ENCODE peak calls at places on chromosomes 11 and 22, in seven cellular contexts. One of them, this sample, is unnamed. For H3K4me1, the result is how much of the 10 kb centered on the place peaks cover.

GRCh38 chr11:73151371-73151870 is 9.3 kb upstream of the FCHSD2 start:
- DNase-seq in testis: no peak
- DNase-seq in CD4-positive, CD25-positive, alpha-beta regulatory T cell: no peak
- DNase-seq in MM.1S: no peak
- DNase-seq in fibroblast of lung: no peak
- DNase-seq in breast epithelium: no peak
- DNase-seq in uterus: no peak
- DNase-seq in this sample: no peak

GRCh38 chr11:119671561-119672015 is 57.4 kb downstream of the NECTIN1 start:
- DNase-seq in CD4-positive, CD25-positive, alpha-beta regulatory T cell: no peak
- DNase-seq in testis: no peak
- DNase-seq in fibroblast of lung: peak
- DNase-seq in uterus: no peak
- DNase-seq in breast epithelium: no peak
- DNase-seq in MM.1S: no peak
- DNase-seq in this sample: no peak

GRCh38 chr11:118370774-118371173 is 11.4 kb downstream of the UBE4A start:
- DNase-seq in MM.1S: no peak
- DNase-seq in CD4-positive, CD25-positive, alpha-beta regulatory T cell: no peak
- DNase-seq in testis: no peak
- DNase-seq in uterus: no peak
- DNase-seq in breast epithelium: no peak
- DNase-seq in fibroblast of lung: no peak
- DNase-seq in this sample: no peak

GRCh38 chr11:114625294-114625693 is 29.7 kb upstream of the NXPE4 start:
- DNase-seq in fibroblast of lung: no peak
- DNase-seq in uterus: no peak
- DNase-seq in MM.1S: no peak
- DNase-seq in breast epithelium: no peak
- DNase-seq in CD4-positive, CD25-positive, alpha-beta regulatory T cell: no peak
- DNase-seq in testis: no peak
- DNase-seq in this sample: no peak

GRCh38 chr11:79940976-79941735 is 500.3 kb upstream of the TENM4 start:
- DNase-seq in MM.1S: no peak
- DNase-seq in fibroblast of lung: peak
- DNase-seq in testis: no peak
- DNase-seq in CD4-positive, CD25-positive, alpha-beta regulatory T cell: no peak
- DNase-seq in breast epithelium: no peak
- DNase-seq in uterus: no peak
- DNase-seq in this sample: no peak

GRCh38 chr11:19561011-19561410 is 151.6 kb upstream of the NAV2 start:
- DNase-seq in CD4-positive, CD25-positive, alpha-beta regulatory T cell: no peak
- DNase-seq in fibroblast of lung: peak
- DNase-seq in breast epithelium: no peak
- DNase-seq in uterus: no peak
- DNase-seq in testis: no peak
- DNase-seq in MM.1S: no peak
- DNase-seq in this sample: no peak

GRCh38 chr22:38012604-38013072 is 28.3 kb upstream of the SOX10 start:
- DNase-seq in breast epithelium: no peak
- DNase-seq in CD4-positive, CD25-positive, alpha-beta regulatory T cell: no peak
- DNase-seq in testis: no peak
- DNase-seq in fibroblast of lung: peak
- DNase-seq in uterus: no peak
- DNase-seq in MM.1S: no peak
- DNase-seq in this sample: no peak

GRCh38 chr11:70526116-70527045 is 128.1 kb downstream of the CTTN start:
- DNase-seq in uterus: no peak
- DNase-seq in testis: no peak
- DNase-seq in fibroblast of lung: no peak
- DNase-seq in breast epithelium: no peak
- DNase-seq in CD4-positive, CD25-positive, alpha-beta regulatory T cell: no peak
- DNase-seq in MM.1S: no peak
- DNase-seq in this sample: no peak

GRCh38 chr11:118325283-118325682 is 17.2 kb downstream of the CD3D start:
- DNase-seq in MM.1S: no peak
- DNase-seq in CD4-positive, CD25-positive, alpha-beta regulatory T cell: no peak
- DNase-seq in breast epithelium: no peak
- DNase-seq in testis: no peak
- DNase-seq in fibroblast of lung: no peak
- DNase-seq in uterus: no peak
- DNase-seq in this sample: no peak

GRCh38 chr22:37161442-37161841 is 11.7 kb upstream of the IL2RB start:
- DNase-seq in breast epithelium: no peak
- DNase-seq in fibroblast of lung: no peak
- DNase-seq in testis: peak
- DNase-seq in CD4-positive, CD25-positive, alpha-beta regulatory T cell: no peak
- DNase-seq in MM.1S: peak
- DNase-seq in uterus: no peak
- DNase-seq in this sample: no peak

GRCh38 chr11:41498726-41499125 is 39.3 kb upstream of the LRRC4C start:
- DNase-seq in testis: no peak
- DNase-seq in MM.1S: no peak
- DNase-seq in CD4-positive, CD25-positive, alpha-beta regulatory T cell: no peak
- DNase-seq in fibroblast of lung: peak
- DNase-seq in breast epithelium: no peak
- DNase-seq in uterus: no peak
- DNase-seq in this sample: no peak

GRCh38 chr11:88042238-88043032 is 132.8 kb downstream of the RAB38 start:
- DNase-seq in MM.1S: no peak
- DNase-seq in testis: no peak
- DNase-seq in fibroblast of lung: no peak
- DNase-seq in breast epithelium: no peak
- DNase-seq in CD4-positive, CD25-positive, alpha-beta regulatory T cell: no peak
- DNase-seq in uterus: no peak
- DNase-seq in this sample: no peak

GRCh38 chr11:65338680-65339079 is 5.0 kb downstream of the DPF2 start:
- DNase-seq in uterus: no peak
- DNase-seq in CD4-positive, CD25-positive, alpha-beta regulatory T cell: no peak
- DNase-seq in fibroblast of lung: no peak
- DNase-seq in breast epithelium: no peak
- DNase-seq in testis: no peak
- DNase-seq in MM.1S: no peak
- DNase-seq in this sample: no peak

GRCh38 chr11:66068923-66069714 is 953 bp upstream of the PACS1 start:
- DNase-seq in breast epithelium: peak
- DNase-seq in CD4-positive, CD25-positive, alpha-beta regulatory T cell: no peak
- DNase-seq in MM.1S: peak
- DNase-seq in testis: peak
- DNase-seq in uterus: no peak
- DNase-seq in fibroblast of lung: peak
- DNase-seq in this sample: peak

GRCh38 chr11:34002420-34002819 is 49.1 kb upstream of the CAPRIN1 start:
- DNase-seq in breast epithelium: peak
- DNase-seq in MM.1S: no peak
- DNase-seq in fibroblast of lung: no peak
- DNase-seq in testis: no peak
- DNase-seq in uterus: no peak
- DNase-seq in CD4-positive, CD25-positive, alpha-beta regulatory T cell: no peak
- DNase-seq in this sample: no peak

GRCh38 chr11:62595124-62595523 is 3.8 kb upstream of the TUT1 start:
- DNase-seq in breast epithelium: no peak
- DNase-seq in testis: no peak
- DNase-seq in CD4-positive, CD25-positive, alpha-beta regulatory T cell: no peak
- DNase-seq in MM.1S: no peak
- DNase-seq in fibroblast of lung: no peak
- DNase-seq in uterus: no peak
- DNase-seq in this sample: no peak

GRCh38 chr11:62273789-62274275 is 3.9 kb downstream of the SCGB2A2 start:
- DNase-seq in fibroblast of lung: no peak
- DNase-seq in CD4-positive, CD25-positive, alpha-beta regulatory T cell: no peak
- DNase-seq in MM.1S: no peak
- DNase-seq in testis: no peak
- DNase-seq in breast epithelium: no peak
- DNase-seq in uterus: no peak
- DNase-seq in this sample: no peak

GRCh38 chr11:31060880-31061279 is 308.7 kb downstream of the DCDC1 start:
- DNase-seq in breast epithelium: no peak
- DNase-seq in CD4-positive, CD25-positive, alpha-beta regulatory T cell: no peak
- DNase-seq in MM.1S: no peak
- DNase-seq in fibroblast of lung: peak
- DNase-seq in testis: no peak
- DNase-seq in uterus: no peak
- DNase-seq in this sample: peak

GRCh38 chr11:122685041-122685440 is 29.5 kb downstream of the UBASH3B start:
- DNase-seq in testis: no peak
- DNase-seq in MM.1S: no peak
- DNase-seq in uterus: no peak
- DNase-seq in breast epithelium: no peak
- DNase-seq in fibroblast of lung: no peak
- DNase-seq in CD4-positive, CD25-positive, alpha-beta regulatory T cell: no peak
- DNase-seq in this sample: no peak

GRCh38 chr11:134488913-134489312 is 76.9 kb upstream of the B3GAT1 start:
- DNase-seq in breast epithelium: no peak
- DNase-seq in MM.1S: no peak
- DNase-seq in fibroblast of lung: no peak
- DNase-seq in testis: no peak
- DNase-seq in CD4-positive, CD25-positive, alpha-beta regulatory T cell: no peak
- DNase-seq in uterus: no peak
- DNase-seq in this sample: no peak

GRCh38 chr11:44987506-44987905 is 36.8 kb upstream of the TP53I11 start:
- DNase-seq in uterus: no peak
- DNase-seq in testis: no peak
- DNase-seq in breast epithelium: no peak
- DNase-seq in MM.1S: no peak
- DNase-seq in CD4-positive, CD25-positive, alpha-beta regulatory T cell: no peak
- DNase-seq in fibroblast of lung: no peak
- DNase-seq in this sample: no peak

GRCh38 chr11:12064136-12064953 is 46.0 kb upstream of the MICAL2 start:
- DNase-seq in uterus: no peak
- DNase-seq in testis: no peak
- DNase-seq in fibroblast of lung: no peak
- DNase-seq in MM.1S: no peak
- DNase-seq in breast epithelium: no peak
- DNase-seq in CD4-positive, CD25-positive, alpha-beta regulatory T cell: no peak
- DNase-seq in this sample: no peak

GRCh38 chr11:33919645-33920044 is 27.8 kb upstream of the LMO2 start:
- DNase-seq in MM.1S: no peak
- DNase-seq in uterus: no peak
- DNase-seq in testis: no peak
- DNase-seq in fibroblast of lung: no peak
- DNase-seq in breast epithelium: no peak
- DNase-seq in CD4-positive, CD25-positive, alpha-beta regulatory T cell: no peak
- DNase-seq in this sample: no peak

GRCh38 chr11:19738124-19738523 is 25.5 kb downstream of the NAV2 start:
- DNase-seq in testis: no peak
- DNase-seq in fibroblast of lung: no peak
- DNase-seq in breast epithelium: no peak
- DNase-seq in CD4-positive, CD25-positive, alpha-beta regulatory T cell: no peak
- DNase-seq in uterus: no peak
- DNase-seq in MM.1S: no peak
- DNase-seq in this sample: no peak

GRCh38 chr22:48823941-48824340 is 1003.7 kb downstream of the BRD1 start:
- DNase-seq in uterus: no peak
- DNase-seq in MM.1S: no peak
- DNase-seq in breast epithelium: no peak
- DNase-seq in CD4-positive, CD25-positive, alpha-beta regulatory T cell: no peak
- DNase-seq in testis: no peak
- DNase-seq in fibroblast of lung: no peak
- DNase-seq in this sample: no peak

GRCh38 chr11:119093951-119094815 is 7.5 kb downstream of the DPAGT1 start:
- DNase-seq in MM.1S: no peak
- DNase-seq in uterus: peak
- DNase-seq in fibroblast of lung: peak
- DNase-seq in CD4-positive, CD25-positive, alpha-beta regulatory T cell: peak
- DNase-seq in breast epithelium: peak
- DNase-seq in testis: peak
- DNase-seq in this sample: peak

DNA sequence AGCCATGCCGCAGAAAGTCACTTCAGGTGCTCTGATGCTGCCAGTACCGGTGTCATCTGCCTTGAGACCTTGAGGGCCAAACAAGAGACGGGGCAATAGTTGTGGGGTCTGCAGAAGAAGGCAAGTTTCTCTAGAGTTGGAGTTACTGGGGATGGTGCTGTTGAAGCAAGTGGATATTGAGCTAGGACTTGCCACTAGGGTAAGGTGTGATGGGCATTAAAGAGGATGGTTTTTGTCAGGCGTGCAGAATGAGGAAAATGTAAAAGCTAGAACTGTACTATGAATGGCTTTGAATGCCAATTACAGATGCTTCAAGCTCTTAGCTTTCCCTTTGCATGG is 61.6 kb downstream of the TNRC6B start:
- DNase-seq in MM.1S: no peak
- DNase-seq in fibroblast of lung: no peak
- DNase-seq in CD4-positive, CD25-positive, alpha-beta regulatory T cell: no peak
- DNase-seq in uterus: no peak
- DNase-seq in testis: no peak
- DNase-seq in breast epithelium: no peak
- DNase-seq in this sample: no peak
- H3K27ac ChIP-seq in MM.1S: no peak
- H3K27ac ChIP-seq in fibroblast of lung: no peak
- H3K27ac ChIP-seq in CD4-positive, CD25-positive, alpha-beta regulatory T cell: peak
- H3K27ac ChIP-seq in uterus: peak
- H3K27ac ChIP-seq in testis: no peak
- H3K27ac ChIP-seq in breast epithelium: peak
- H3K27ac ChIP-seq in this sample: no peak

GRCh38 chr11:77147668-77148321 is 19.7 kb downstream of the MYO7A start:
- DNase-seq in testis: no peak
- DNase-seq in uterus: no peak
- DNase-seq in CD4-positive, CD25-positive, alpha-beta regulatory T cell: peak
- DNase-seq in breast epithelium: no peak
- DNase-seq in MM.1S: no peak
- DNase-seq in fibroblast of lung: peak
- DNase-seq in this sample: no peak
- H3K4me3 ChIP-seq in testis: peak
- H3K4me3 ChIP-seq in uterus: no peak
- H3K4me3 ChIP-seq in CD4-positive, CD25-positive, alpha-beta regulatory T cell: no peak
- H3K4me3 ChIP-seq in breast epithelium: no peak
- H3K4me3 ChIP-seq in MM.1S: no peak
- H3K4me3 ChIP-seq in fibroblast of lung: no peak
- H3K4me3 ChIP-seq in this sample: no peak

GRCh38 chr22:24510694-24511625 is 15.8 kb downstream of the UPB1 start:
- DNase-seq in breast epithelium: no peak
- DNase-seq in fibroblast of lung: peak
- DNase-seq in MM.1S: no peak
- DNase-seq in testis: peak
- DNase-seq in CD4-positive, CD25-positive, alpha-beta regulatory T cell: no peak
- DNase-seq in uterus: no peak
- DNase-seq in this sample: peak
- H3K4me1 ChIP-seq in breast epithelium: under half
- H3K4me1 ChIP-seq in fibroblast of lung: under half
- H3K4me1 ChIP-seq in MM.1S: under half
- H3K4me1 ChIP-seq in testis: under half
- H3K4me1 ChIP-seq in CD4-positive, CD25-positive, alpha-beta regulatory T cell: under half
- H3K4me1 ChIP-seq in uterus: under half
- H3K4me1 ChIP-seq in this sample: under half

DNA sequence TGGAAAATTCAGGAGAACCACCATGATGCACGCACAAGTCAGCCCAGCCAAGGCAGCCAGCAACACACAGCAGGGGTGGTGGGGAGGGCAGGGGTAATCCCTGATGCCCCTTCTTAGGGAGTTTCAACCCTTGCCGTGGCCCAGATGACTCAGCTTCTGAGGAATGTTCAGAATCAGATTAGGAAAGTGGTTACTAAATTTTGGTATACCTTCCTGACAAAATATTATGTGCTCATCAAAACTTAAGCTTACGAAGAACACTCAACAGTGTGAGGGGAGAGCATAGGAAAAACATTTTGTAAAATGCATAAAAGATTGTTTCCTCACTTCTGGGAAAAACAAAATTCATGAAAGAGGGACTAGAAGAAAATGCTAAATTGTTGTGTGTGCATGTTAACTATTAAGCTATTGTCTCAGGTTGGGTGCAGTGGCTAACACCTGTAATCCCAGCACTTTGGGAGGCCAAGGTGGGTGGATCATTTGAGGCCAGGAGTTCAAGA is 32.1 kb downstream of the SERPIND1 start:
- DNase-seq in breast epithelium: no peak
- DNase-seq in fibroblast of lung: peak
- DNase-seq in MM.1S: no peak
- DNase-seq in testis: no peak
- DNase-seq in CD4-positive, CD25-positive, alpha-beta regulatory T cell: no peak
- DNase-seq in uterus: no peak
- DNase-seq in this sample: no peak
- H3K27ac ChIP-seq in breast epithelium: no peak
- H3K27ac ChIP-seq in fibroblast of lung: no peak
- H3K27ac ChIP-seq in MM.1S: no peak
- H3K27ac ChIP-seq in testis: no peak
- H3K27ac ChIP-seq in CD4-positive, CD25-positive, alpha-beta regulatory T cell: no peak
- H3K27ac ChIP-seq in uterus: no peak
- H3K27ac ChIP-seq in this sample: no peak